ENCODE peak calls at places on chromosomes 6 and 20, in seven cellular contexts. O is stomach; I is naive thymus-derived CD4-positive, alpha-beta T cell; W is IMR-90; Y is mesenchymal stem cell; E is cardiac muscle cell; D is breast epithelium. N is an unnamed sample. For H3K4me1, the result is how much of the 10 kb centered on the place peaks cover.

GRCh38 chr6:18510644-18511033 is 123.5 kb downstream of the RNF144B start:
- DNase-seq in O (no peak), Y (no peak), I (no peak), E (no peak), W (no peak), D (no peak), N (no peak)

GRCh38 chr6:24376875-24377274 is 19.0 kb upstream of the DCDC2 start:
- DNase-seq in E (no peak), D (no peak), Y (no peak), O (no peak), I (no peak), W (no peak), N (no peak)

GRCh38 chr6:4719491-4719890 is 56.7 kb upstream of the CDYL start:
- DNase-seq in W (no peak), Y (no peak), D (no peak), O (no peak), E (no peak), I (no peak), N (no peak)

GRCh38 chr20:19598117-19598516 is 159.9 kb upstream of the RIN2 start:
- DNase-seq in I (no peak), D (no peak), W (no peak), E (no peak), Y (no peak), O (no peak), N (no peak)

GRCh38 chr20:1393507-1393882 is 641 bp upstream of the FKBP1A start:
- DNase-seq in E (no peak), I (no peak), O (no peak), D (no peak), Y (no peak), W (no peak), N (no peak)

GRCh38 chr6:167113935-167114910 is 8.7 kb upstream of the CCR6 start:
- DNase-seq in W (no peak), Y (no peak), D (no peak), O (no peak), E (no peak), I (no peak), N (no peak)

GRCh38 chr20:2301164-2301622 is 5.4 kb downstream of the TGM3 start:
- DNase-seq in I (no peak), Y (peak), D (peak), O (no peak), W (no peak), E (no peak), N (peak)

GRCh38 chr20:32485770-32486248 is 99.3 kb downstream of the NOL4L start:
- DNase-seq in E (no peak), O (no peak), I (no peak), Y (no peak), D (no peak), W (no peak), N (no peak)

GRCh38 chr6:89035252-89036106 is 45.1 kb upstream of the PNRC1 start:
- DNase-seq in O (peak), D (peak), I (no peak), Y (peak), E (peak), W (peak), N (peak)

GRCh38 chr20:62838511-62838910 is 21.7 kb downstream of the COL9A3 start:
- DNase-seq in D (no peak), W (no peak), O (no peak), I (no peak), E (no peak), Y (no peak), N (no peak)

GRCh38 chr6:157037165-157037564 is 260.0 kb downstream of the ARID1B start:
- DNase-seq in I (no peak), W (no peak), D (no peak), Y (no peak), O (no peak), E (no peak), N (no peak)

GRCh38 chr6:157034433-157035230 is 257.5 kb downstream of the ARID1B start:
- DNase-seq in D (no peak), I (no peak), Y (peak), W (peak), E (peak), O (no peak), N (peak)

GRCh38 chr6:157033428-157034140 is 256.4 kb downstream of the ARID1B start:
- DNase-seq in E (no peak), Y (peak), I (no peak), D (no peak), W (peak), O (no peak), N (peak)

GRCh38 chr6:157035576-157035975 is 258.4 kb downstream of the ARID1B start:
- DNase-seq in Y (no peak), E (no peak), I (no peak), D (no peak), W (no peak), O (no peak), N (no peak)

GRCh38 chr6:157036245-157036681 is 259.1 kb downstream of the ARID1B start:
- DNase-seq in E (no peak), W (peak), D (peak), Y (peak), O (peak), I (no peak), N (peak)
- H3K4me1 ChIP-seq in E (under half), W (under half), D (under half), Y (under half), O (half or more), I (under half), N (under half)

GRCh38 chr6:15269619-15270018 is 23.8 kb downstream of the JARID2 start:
- DNase-seq in E (no peak), D (no peak), W (no peak), I (no peak), O (no peak), Y (no peak), N (no peak)
- H3K4me1 ChIP-seq in E (half or more), D (under half), W (under half), I (under half), O (half or more), Y (under half), N (under half)

GRCh38 chr20:44160133-44160532 is 26.9 kb downstream of the JPH2 start:
- DNase-seq in E (no peak), O (no peak), I (no peak), W (no peak), Y (no peak), D (no peak), N (no peak)
- H3K4me1 ChIP-seq in E (under half), O (under half), I (under half), W (under half), Y (under half), D (under half), N (under half)

GRCh38 chr6:148269386-148269785 is 73.3 kb upstream of the SASH1 start:
- DNase-seq in I (no peak), O (no peak), W (no peak), D (no peak), E (no peak), Y (no peak), N (no peak)

GRCh38 chr6:148274809-148275208 is 67.8 kb upstream of the SASH1 start:
- DNase-seq in Y (no peak), D (no peak), O (no peak), I (no peak), E (no peak), W (no peak), N (no peak)

GRCh38 chr6:148272597-148272996 is 70.0 kb upstream of the SASH1 start:
- DNase-seq in E (no peak), O (no peak), Y (peak), D (no peak), I (no peak), W (no peak), N (no peak)

GRCh38 chr6:148273962-148274752 is 68.5 kb upstream of the SASH1 start:
- DNase-seq in D (peak), W (peak), E (no peak), O (no peak), I (no peak), Y (no peak), N (no peak)

GRCh38 chr6:148272084-148272483 is 70.6 kb upstream of the SASH1 start:
- DNase-seq in E (no peak), O (no peak), D (no peak), I (no peak), Y (peak), W (peak), N (peak)
- H3K4me1 ChIP-seq in E (under half), O (under half), D (under half), I (under half), Y (under half), W (under half), N (under half)